ENCODE peak calls at places on chromosomes 16 and 17, in seven cellular contexts. S, M, X, V, L, E and T are unnamed samples.

GRCh38 chr16:70795513-70795912 is 5.4 kb downstream of the VAC14 start:
- DNase-seq in S (no peak), L (no peak), X (no peak), M (no peak), E (no peak), V (no peak), T (no peak)

GRCh38 chr17:32876414-32877163 is at the start of gene MYO1D:
- DNase-seq in V (peak), L (peak), S (peak), M (peak), E (no peak), X (peak), T (peak)

GRCh38 chr17:75078097-75079022 is 9.4 kb upstream of the SLC16A5 start:
- DNase-seq in L (peak), M (no peak), E (no peak), S (peak), V (peak), X (no peak), T (peak)

GRCh38 chr17:49469831-49470568 is 25.1 kb upstream of the NGFR start:
- DNase-seq in E (no peak), L (no peak), X (peak), S (no peak), M (no peak), V (no peak), T (no peak)

GRCh38 chr17:31565652-31566051 is 174.2 kb downstream of the RAB11FIP4 start:
- DNase-seq in L (no peak), S (no peak), X (no peak), E (no peak), M (no peak), V (no peak), T (no peak)

GRCh38 chr16:59296002-59296401 is 561.9 kb upstream of the GOT2 start:
- DNase-seq in M (no peak), V (no peak), L (no peak), X (no peak), S (no peak), E (no peak), T (no peak)

GRCh38 chr16:6852643-6853042 is 480.0 kb upstream of the RBFOX1 start:
- DNase-seq in L (no peak), S (no peak), X (no peak), V (no peak), M (no peak), E (no peak), T (no peak)

GRCh38 chr16:52721331-52721730 is 174.4 kb upstream of the TOX3 start:
- DNase-seq in M (no peak), E (no peak), V (no peak), L (no peak), S (no peak), X (no peak), T (no peak)

GRCh38 chr17:77374170-77374936 is 233.6 kb downstream of the SEC14L1 start:
- DNase-seq in V (peak), S (no peak), X (peak), E (no peak), L (peak), M (peak), T (peak)

GRCh38 chr17:49570540-49571242 is 5.0 kb upstream of the NXPH3 start:
- DNase-seq in M (no peak), S (no peak), V (no peak), L (no peak), X (no peak), E (no peak), T (no peak)

GRCh38 chr16:19912445-19913305 is 28.0 kb upstream of the GPRC5B start:
- DNase-seq in E (no peak), X (no peak), S (no peak), M (no peak), V (no peak), L (no peak), T (no peak)

GRCh38 chr17:11144358-11145233 is 96.4 kb upstream of the SHISA6 start:
- DNase-seq in S (peak), V (peak), L (no peak), M (peak), X (peak), E (no peak), T (no peak)
- TF ChIP-seq CTCF in S (no peak), V (peak), L (peak), M (peak), X (peak), E (peak), T (no peak)

GRCh38 chr16:2894231-2894630 is 11.2 kb downstream of the FLYWCH2 start:
- DNase-seq in E (no peak), S (no peak), L (no peak), X (no peak), M (no peak), V (no peak), T (no peak)
- TF ChIP-seq CTCF in E (no peak), S (peak), L (no peak), X (no peak), M (peak), V (no peak), T (no peak)

GRCh38 chr16:3589991-3590701 is 12.9 kb upstream of the NLRC3 start:
- DNase-seq in L (no peak), E (no peak), V (no peak), X (no peak), M (no peak), S (no peak), T (no peak)
- TF ChIP-seq CTCF in L (no peak), E (no peak), V (no peak), X (no peak), M (no peak), S (no peak), T (no peak)

GRCh38 chr17:18084256-18084655 is 3.5 kb upstream of the DRG2 start:
- DNase-seq in X (no peak), S (no peak), M (no peak), V (no peak), L (no peak), E (no peak), T (no peak)

GRCh38 chr17:18093616-18094408 is 6.1 kb downstream of the DRG2 start:
- DNase-seq in M (peak), L (no peak), X (peak), E (no peak), V (peak), S (no peak), T (no peak)

GRCh38 chr17:18089613-18090012 is 1.9 kb downstream of the DRG2 start:
- DNase-seq in L (no peak), X (no peak), S (no peak), M (no peak), V (no peak), E (no peak), T (no peak)

GRCh38 chr17:18087610-18088491 is at the start of gene DRG2:
- DNase-seq in X (peak), S (peak), V (peak), L (peak), M (peak), E (peak), T (peak)
- TF ChIP-seq CTCF in X (no peak), S (no peak), V (peak), L (peak), M (no peak), E (peak), T (no peak)

GRCh38 chr17:42459256-42459982 is 741 bp downstream of the ATP6V0A1 start:
- DNase-seq in E (no peak), L (peak), X (peak), S (peak), V (peak), M (peak), T (peak)
- TF ChIP-seq CTCF in E (no peak), L (peak), X (no peak), S (no peak), V (peak), M (peak), T (no peak)

GRCh38 chr16:787978-788398 is at the start of gene RPUSD1:
- DNase-seq in V (no peak), X (no peak), S (no peak), E (no peak), L (peak), M (no peak), T (no peak)
- TF ChIP-seq CTCF in V (no peak), X (no peak), S (no peak), E (no peak), L (no peak), M (no peak), T (no peak)